ENCODE peak calls at places on chromosomes 13 and 19, in six cellular contexts. G is CD4-positive, alpha-beta memory T cell; L is neuronal stem cell; W is cardiac muscle cell; S is lower lobe of right lung; O is prostate gland. P is an unnamed sample. For H3K27me3, the result is how much of the 10 kb centered on the place peaks cover.

GRCh38 chr19:41264581-41265375 is 606 bp downstream of the HNRNPUL1 start:
- DNase-seq in G (peak), W (peak), O (peak), L (no peak), S (peak), P (peak)

GRCh38 chr13:99973786-99974185 is 2.2 kb upstream of the ZIC5 start:
- DNase-seq in W (peak), O (no peak), S (no peak), G (no peak), L (no peak), P (no peak)

GRCh38 chr19:51978882-51979281 is 7.8 kb downstream of the ZNF350 start:
- DNase-seq in L (no peak), O (no peak), G (no peak), S (no peak), W (no peak), P (no peak)

GRCh38 chr13:24744247-24744646 is 19.7 kb upstream of the RNF17 start:
- DNase-seq in O (no peak), W (no peak), S (no peak), L (no peak), G (no peak), P (no peak)

GRCh38 chr19:18300930-18301717 is 19.7 kb upstream of the JUND start:
- DNase-seq in G (no peak), O (no peak), W (peak), L (no peak), S (peak), P (no peak)

GRCh38 chr13:76330756-76331155 is 555.4 kb downstream of the KCTD12 start:
- DNase-seq in L (no peak), S (no peak), W (no peak), O (no peak), G (no peak), P (no peak)

GRCh38 chr13:107462501-107462900 is 752.8 kb downstream of the LIG4 start:
- DNase-seq in S (no peak), L (no peak), W (no peak), O (no peak), G (no peak), P (no peak)

GRCh38 chr19:46471116-46471733 is at the start of gene PNMA8A:
- DNase-seq in S (peak), G (no peak), O (no peak), L (peak), W (peak), P (no peak)

GRCh38 chr13:19592657-19593175 is 31.4 kb upstream of the TPTE2 start:
- DNase-seq in W (no peak), G (no peak), L (no peak), O (no peak), S (no peak), P (no peak)

GRCh38 chr13:40583738-40584137 is 82.7 kb downstream of the FOXO1 start:
- DNase-seq in G (no peak), L (no peak), S (no peak), O (no peak), W (no peak), P (no peak)

GRCh38 chr13:91155512-91156114 is 191.9 kb upstream of the MIR17HG start:
- DNase-seq in W (no peak), S (no peak), O (no peak), G (no peak), L (no peak), P (no peak)

GRCh38 chr13:57946361-57946760 is 314.8 kb downstream of the PCDH17 start:
- DNase-seq in S (no peak), G (no peak), O (no peak), L (no peak), W (no peak), P (no peak)

GRCh38 chr19:18939922-18940775 is 868 bp downstream of the HOMER3 start:
- DNase-seq in L (peak), G (no peak), S (no peak), O (peak), W (peak), P (no peak)

GRCh38 chr13:99522288-99522687 is 21.0 kb downstream of the TM9SF2 start:
- DNase-seq in O (no peak), G (no peak), W (no peak), L (no peak), S (no peak), P (no peak)

GRCh38 chr13:96899946-96900345 is 94.3 kb downstream of the OXGR1 start:
- DNase-seq in O (no peak), G (no peak), L (no peak), W (no peak), S (no peak), P (no peak)

GRCh38 chr13:66139701-66140100 is 1090.4 kb downstream of the PCDH9 start:
- DNase-seq in L (no peak), S (no peak), G (no peak), W (no peak), O (no peak), P (no peak)

GRCh38 chr19:32902448-32902847 is 32.9 kb upstream of the SLC7A9 start:
- DNase-seq in L (no peak), W (no peak), O (no peak), S (no peak), G (no peak), P (no peak)

GRCh38 chr19:51091126-51091525 is 8.4 kb upstream of the KLK14 start:
- DNase-seq in L (no peak), W (no peak), G (no peak), S (no peak), O (no peak), P (no peak)

GRCh38 chr13:25478186-25478585 is 106.4 kb downstream of the ATP8A2 start:
- DNase-seq in W (no peak), L (no peak), O (no peak), G (no peak), S (no peak), P (no peak)

GRCh38 chr19:57050863-57051262 is 68.9 kb upstream of the USP29 start:
- DNase-seq in L (no peak), O (no peak), G (no peak), W (no peak), S (no peak), P (no peak)

GRCh38 chr19:57056972-57057371 is 62.8 kb upstream of the USP29 start:
- DNase-seq in O (no peak), G (no peak), L (no peak), S (no peak), W (no peak), P (no peak)

GRCh38 chr19:57052102-57052501 is 67.7 kb upstream of the USP29 start:
- DNase-seq in O (no peak), S (no peak), G (no peak), W (no peak), L (no peak), P (no peak)

GRCh38 chr19:57055956-57056355 is 63.8 kb upstream of the USP29 start:
- DNase-seq in L (no peak), S (no peak), O (no peak), G (no peak), W (no peak), P (no peak)

DNA sequence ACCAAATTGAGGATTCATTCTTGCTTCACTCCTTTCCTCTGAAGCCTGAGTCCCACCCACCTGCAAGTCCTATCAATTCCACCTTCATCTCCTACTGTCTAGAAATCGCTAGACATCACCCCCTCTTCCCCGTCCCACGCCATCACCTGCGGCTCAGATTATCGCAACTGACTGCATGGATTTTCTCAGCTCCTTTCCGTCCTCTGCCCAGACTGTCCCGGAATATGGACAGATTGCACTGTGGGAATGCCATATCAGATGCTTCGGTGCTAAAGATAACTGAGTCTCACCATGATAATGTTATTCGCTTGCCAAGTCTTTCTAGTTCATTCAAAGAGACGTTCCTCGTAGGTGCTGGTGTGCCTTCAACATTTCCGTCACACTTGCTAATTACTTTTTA is 66.4 kb upstream of the USP29 start:
- DNase-seq in G (no peak), O (no peak), W (no peak), S (no peak), L (no peak), P (no peak)
- H3K27me3 ChIP-seq in G (under half), O (under half), W (under half), S (under half), L (under half), P (under half)

DNA sequence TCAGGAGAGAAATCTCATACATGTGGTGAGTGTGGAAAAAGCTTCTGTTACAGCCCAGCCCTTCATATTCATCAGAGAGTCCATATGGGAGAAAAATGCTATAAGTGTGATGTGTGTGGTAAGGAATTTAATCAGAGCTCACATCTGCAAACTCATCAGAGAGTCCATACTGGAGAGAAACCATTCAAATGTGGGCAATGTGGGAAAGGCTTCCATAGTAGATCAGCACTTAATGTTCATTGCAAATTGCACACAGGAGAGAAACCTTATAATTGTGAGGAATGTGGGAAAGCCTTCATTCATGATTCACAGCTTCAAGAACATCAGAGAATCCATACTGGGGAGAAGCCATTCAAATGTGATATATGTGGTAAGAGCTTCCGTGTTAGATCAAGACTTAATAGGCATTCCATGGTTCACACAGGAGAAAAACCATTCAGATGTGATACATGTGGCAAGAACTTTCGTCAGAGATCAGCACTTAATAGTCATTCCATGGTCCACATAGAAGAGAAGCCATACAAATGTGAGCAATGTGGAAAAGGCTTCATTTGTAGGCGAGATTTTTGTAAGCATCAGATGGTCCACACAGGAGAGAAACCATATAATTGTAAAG is 15.2 kb downstream of the ZNF221 start:
- DNase-seq in G (no peak), S (no peak), O (no peak), W (no peak), L (no peak), P (no peak)
- H3K4me3 ChIP-seq in G (no peak), S (no peak), O (no peak), W (no peak), L (no peak), P (no peak)

GRCh38 chr13:36370108-36370429 is 23.9 kb upstream of the SPART start:
- DNase-seq in O (no peak), S (no peak), L (no peak), G (no peak), W (no peak), P (no peak)

GRCh38 chr13:36371185-36371584 is 25.0 kb upstream of the SPART start:
- DNase-seq in W (no peak), S (no peak), L (no peak), G (no peak), O (no peak), P (no peak)

GRCh38 chr13:36377822-36378480 is 31.8 kb upstream of the SPART start:
- DNase-seq in W (no peak), O (no peak), G (no peak), S (no peak), L (no peak), P (no peak)

GRCh38 chr13:36369268-36370107 is 23.3 kb upstream of the SPART start:
- DNase-seq in G (no peak), O (no peak), L (no peak), W (no peak), S (no peak), P (no peak)

DNA sequence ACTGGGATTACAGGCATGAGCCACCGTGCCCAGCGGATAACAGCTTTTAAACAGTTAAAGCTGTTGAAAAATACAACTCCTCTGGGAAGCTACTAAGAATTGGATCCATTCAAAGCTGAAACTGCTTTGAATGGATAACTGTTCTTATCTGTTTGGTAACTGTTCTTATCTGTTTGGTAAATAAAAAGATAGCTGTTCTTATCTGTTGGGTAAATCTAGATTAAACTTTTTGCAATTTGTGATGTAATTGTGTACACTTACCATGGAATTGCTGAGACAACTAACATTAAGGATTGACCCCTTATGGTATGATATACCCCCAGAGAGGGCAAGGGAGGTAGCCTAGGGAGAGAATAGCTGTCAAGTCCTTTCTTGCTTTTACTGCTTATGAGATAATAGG is 27.9 kb upstream of the SPART start:
- DNase-seq in G (no peak), O (no peak), S (no peak), L (no peak), W (no peak), P (no peak)
- H3K27ac ChIP-seq in G (no peak), O (no peak), S (no peak), L (no peak), W (no peak), P (no peak)

DNA sequence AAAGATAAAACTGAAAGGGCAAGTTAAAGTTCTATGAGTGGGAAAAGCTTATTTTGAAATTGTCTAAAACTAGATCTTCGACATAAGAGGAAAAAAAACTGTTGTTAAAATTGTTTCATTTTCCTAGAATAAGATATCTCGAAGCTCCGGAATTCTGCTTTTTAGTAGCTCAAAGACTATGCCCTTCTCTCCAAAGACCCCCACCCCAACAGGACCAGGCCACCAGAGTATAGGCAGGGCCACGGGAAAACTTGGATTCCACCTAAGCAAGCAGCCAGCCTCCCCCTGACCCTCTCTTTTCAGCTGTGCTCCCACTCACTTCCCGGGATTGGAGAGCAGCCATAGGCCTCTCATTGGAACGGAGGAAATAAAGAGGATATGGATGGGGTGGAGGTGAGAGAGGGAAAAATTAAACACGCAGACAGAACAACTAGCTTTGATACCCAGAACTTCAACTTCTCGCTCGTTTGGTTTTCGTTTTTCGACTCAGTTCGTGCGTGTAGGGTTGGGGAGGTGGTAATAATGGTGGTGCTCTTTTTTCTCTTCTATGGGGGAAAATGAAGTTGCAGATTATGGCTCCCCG is 2.9 kb downstream of the POU4F1 start:
- DNase-seq in O (no peak), G (no peak), W (no peak), L (peak), S (no peak), P (no peak)
- H3K27me3 ChIP-seq in O (half or more), G (half or more), W (half or more), L (half or more), S (half or more), P (half or more)

GRCh38 chr13:46211521-46212351 is at the start of gene LRRC63:
- DNase-seq in L (peak), G (peak), S (peak), W (peak), O (peak), P (peak)

GRCh38 chr13:46211116-46211515 is 612 bp upstream of the LRRC63 start:
- DNase-seq in O (no peak), L (no peak), W (no peak), G (peak), S (no peak), P (no peak)

GRCh38 chr13:46213242-46213641 is 1.5 kb downstream of the LRRC63 start:
- DNase-seq in W (no peak), G (no peak), O (no peak), L (no peak), S (no peak), P (no peak)

GRCh38 chr13:46207828-46208227 is 3.9 kb upstream of the LRRC63 start:
- DNase-seq in O (no peak), W (no peak), G (no peak), L (no peak), S (no peak), P (no peak)

DNA sequence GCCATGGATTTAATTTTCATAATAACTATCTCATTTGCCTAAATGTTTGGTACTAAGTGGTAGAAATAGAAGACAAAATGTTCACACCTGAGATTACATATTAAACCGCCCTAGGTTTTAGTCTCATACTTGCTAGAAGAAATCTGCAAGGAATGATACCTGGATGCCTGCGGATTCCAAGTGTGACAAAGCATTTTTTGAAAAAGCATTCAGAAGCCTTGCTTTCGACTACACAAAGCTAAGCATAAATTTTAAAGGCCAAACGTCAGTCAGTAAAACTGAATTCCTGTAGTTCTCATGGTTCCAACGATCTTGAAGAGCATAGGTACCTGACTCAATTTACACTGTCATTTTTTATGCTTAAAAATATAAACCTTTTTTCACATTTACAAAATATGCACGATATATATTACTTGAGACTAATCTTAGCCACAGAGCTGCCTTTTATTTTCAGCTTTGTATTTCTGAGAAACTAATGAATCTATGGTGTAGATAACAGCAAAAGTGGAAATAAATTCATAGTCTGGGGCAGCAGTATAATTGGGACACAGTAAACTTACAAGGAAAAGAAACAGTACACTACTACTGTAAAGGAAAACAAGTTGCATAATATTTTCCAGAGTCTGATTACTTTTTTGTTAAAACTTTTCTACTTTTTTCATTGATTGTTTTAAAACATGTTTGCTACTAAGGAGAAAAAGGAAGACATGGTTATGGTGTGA is 1.2 kb upstream of the LRRC63 start:
- DNase-seq in W (no peak), L (no peak), G (no peak), S (no peak), O (no peak), P (no peak)
- H3K4me3 ChIP-seq in W (peak), L (no peak), G (no peak), S (peak), O (peak), P (peak)

GRCh38 chr19:3367572-3368440 is 1.4 kb downstream of the NFIC start:
- DNase-seq in S (no peak), W (no peak), O (no peak), L (no peak), G (no peak), P (no peak)

GRCh38 chr19:3366104-3366760 is at the start of gene NFIC:
- DNase-seq in O (peak), W (peak), G (no peak), S (peak), L (no peak), P (no peak)

GRCh38 chr19:3368441-3368795 is 2.0 kb downstream of the NFIC start:
- DNase-seq in W (no peak), G (no peak), S (no peak), O (no peak), L (no peak), P (no peak)

GRCh38 chr19:3365447-3366103 is 808 bp upstream of the NFIC start:
- DNase-seq in O (peak), G (no peak), W (no peak), L (no peak), S (peak), P (no peak)

DNA sequence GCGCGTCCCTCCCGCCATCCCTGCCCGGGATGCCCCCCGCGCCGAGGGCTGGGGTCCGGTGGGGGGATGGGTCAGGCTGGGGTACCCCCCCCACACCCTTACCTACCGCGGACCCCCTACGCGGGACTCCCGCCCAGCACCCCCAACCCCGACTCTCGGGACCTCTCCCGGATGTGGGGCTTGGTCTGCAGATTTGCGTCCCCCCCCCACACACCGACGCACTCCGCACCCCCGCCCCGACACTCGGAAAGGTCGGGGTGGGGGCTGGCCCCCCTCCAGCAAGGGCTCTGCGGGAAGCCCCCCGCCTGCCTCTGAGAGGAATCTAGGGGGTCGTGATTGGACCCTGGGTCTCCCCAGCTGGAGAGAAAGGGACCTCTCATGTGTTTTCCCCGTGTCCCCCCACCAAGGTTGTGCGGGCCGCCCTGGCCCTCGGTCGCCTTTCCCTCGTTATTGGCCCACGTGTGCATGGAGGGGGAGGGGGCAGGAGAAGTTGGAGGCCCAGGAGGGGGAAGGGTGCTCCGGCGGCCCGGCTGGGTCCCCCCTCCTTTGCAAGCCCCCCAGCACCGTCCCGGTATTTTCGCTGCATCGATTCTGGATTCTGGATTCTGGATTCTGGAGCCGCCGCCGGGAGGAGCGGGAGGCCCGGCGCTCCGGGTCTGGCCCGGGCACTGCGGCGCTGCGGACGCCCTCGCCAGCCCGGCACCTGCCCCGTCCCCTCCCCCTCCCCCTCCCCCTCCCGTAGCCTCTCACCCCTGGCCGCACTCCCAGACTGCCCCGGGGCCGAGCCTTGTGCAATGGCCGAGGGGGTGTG is 583 bp downstream of the NFIC start:
- DNase-seq in G (no peak), S (peak), L (no peak), O (peak), W (peak), P (no peak)
- H3K27ac ChIP-seq in G (peak), S (peak), L (no peak), O (peak), W (peak), P (no peak)

GRCh38 chr19:3375221-3376088 is 9.1 kb downstream of the NFIC start:
- DNase-seq in L (no peak), W (no peak), S (peak), O (no peak), G (no peak), P (no peak)
- H3K27me3 ChIP-seq in L (under half), W (under half), S (under half), O (under half), G (under half), P (under half)